ENCODE peak calls at places on chromosomes 2 and 18, in eight cellular contexts. D is NCI-H524, O is hepatocyte, K is progenitor cell of endocrine pancreas, S is GM23248, R is AG20443, W is NCI-H2081, I is renal cortical epithelial cell. F is an unnamed sample.

GRCh38 chr2:24209389-24210105 is 34.7 kb downstream of the FAM228A start:
- DNase-seq in D (no peak), O (no peak), K (no peak), S (no peak), R (peak), W (peak), I (no peak), F (no peak)

GRCh38 chr18:76203552-76203951 is 291.5 kb downstream of the ZNF516 start:
- DNase-seq in D (no peak), O (no peak), K (no peak), S (no peak), R (no peak), W (no peak), I (no peak), F (no peak)

GRCh38 chr2:157785200-157785599 is 90.9 kb downstream of the ACVR1 start:
- DNase-seq in D (peak), O (no peak), K (no peak), S (peak), R (no peak), W (no peak), I (peak), F (no peak)

GRCh38 chr18:57269756-57270534 is 82.4 kb upstream of the ST8SIA3 start:
- DNase-seq in D (no peak), O (no peak), K (no peak), S (no peak), R (no peak), W (no peak), I (peak), F (no peak)

GRCh38 chr2:9256570-9257043 is 50.0 kb downstream of the ASAP2 start:
- DNase-seq in D (peak), O (no peak), K (no peak), S (peak), R (peak), W (no peak), I (no peak), F (no peak)

GRCh38 chr2:22355816-22356433 is 1029.1 kb upstream of the KLHL29 start:
- DNase-seq in D (peak), O (peak), K (peak), S (peak), R (peak), W (peak), I (peak), F (no peak)

GRCh38 chr2:55862269-55862668 is 61.3 kb downstream of the EFEMP1 start:
- DNase-seq in D (no peak), O (peak), K (no peak), S (peak), R (peak), W (no peak), I (peak), F (peak)

GRCh38 chr18:54453996-54454395 is 96.3 kb downstream of the C18orf54 start:
- DNase-seq in D (no peak), O (no peak), K (no peak), S (no peak), R (no peak), W (no peak), I (no peak), F (no peak)

GRCh38 chr2:47002480-47003381 is 87.1 kb upstream of the MCFD2 start:
- DNase-seq in D (peak), O (peak), K (no peak), S (peak), R (peak), W (peak), I (peak), F (no peak)